ENCODE peak calls at places on chromosomes 5 and 9, in four cellular contexts. One of them, this sample, is unnamed.

GRCh38 chr9:130672933-130673615 is 8.7 kb downstream of the PRDM12 start:
- DNase-seq in fibroblast of mammary gland: no peak
- DNase-seq in colonic mucosa: no peak
- DNase-seq in GM10248: no peak
- DNase-seq in this sample: no peak

GRCh38 chr9:110648698-110649097 is 19.9 kb upstream of the MUSK start:
- DNase-seq in fibroblast of mammary gland: no peak
- DNase-seq in colonic mucosa: no peak
- DNase-seq in GM10248: no peak
- DNase-seq in this sample: no peak

GRCh38 chr5:134127376-134127861 is 12.9 kb downstream of the TCF7 start:
- DNase-seq in fibroblast of mammary gland: peak
- DNase-seq in colonic mucosa: no peak
- DNase-seq in GM10248: peak
- DNase-seq in this sample: no peak

GRCh38 chr9:108168451-108168850 is 678.9 kb upstream of the KLF4 start:
- DNase-seq in fibroblast of mammary gland: peak
- DNase-seq in colonic mucosa: no peak
- DNase-seq in GM10248: no peak
- DNase-seq in this sample: peak

GRCh38 chr9:3342159-3342777 is 183.5 kb downstream of the RFX3 start:
- DNase-seq in fibroblast of mammary gland: peak
- DNase-seq in colonic mucosa: no peak
- DNase-seq in GM10248: no peak
- DNase-seq in this sample: no peak

GRCh38 chr5:132054697-132055440 is 5.6 kb upstream of the IL3 start:
- DNase-seq in fibroblast of mammary gland: no peak
- DNase-seq in colonic mucosa: no peak
- DNase-seq in GM10248: no peak
- DNase-seq in this sample: no peak

GRCh38 chr9:124216474-124217176 is 41.1 kb upstream of the NEK6 start:
- DNase-seq in fibroblast of mammary gland: no peak
- DNase-seq in colonic mucosa: peak
- DNase-seq in GM10248: peak
- DNase-seq in this sample: no peak

GRCh38 chr5:145697251-145698016 is 137.7 kb downstream of the PRELID2 start:
- DNase-seq in fibroblast of mammary gland: peak
- DNase-seq in colonic mucosa: peak
- DNase-seq in GM10248: peak
- DNase-seq in this sample: no peak

GRCh38 chr9:16705121-16705604 is 165.3 kb downstream of the BNC2 start:
- DNase-seq in fibroblast of mammary gland: peak
- DNase-seq in colonic mucosa: peak
- DNase-seq in GM10248: no peak
- DNase-seq in this sample: peak

DNA sequence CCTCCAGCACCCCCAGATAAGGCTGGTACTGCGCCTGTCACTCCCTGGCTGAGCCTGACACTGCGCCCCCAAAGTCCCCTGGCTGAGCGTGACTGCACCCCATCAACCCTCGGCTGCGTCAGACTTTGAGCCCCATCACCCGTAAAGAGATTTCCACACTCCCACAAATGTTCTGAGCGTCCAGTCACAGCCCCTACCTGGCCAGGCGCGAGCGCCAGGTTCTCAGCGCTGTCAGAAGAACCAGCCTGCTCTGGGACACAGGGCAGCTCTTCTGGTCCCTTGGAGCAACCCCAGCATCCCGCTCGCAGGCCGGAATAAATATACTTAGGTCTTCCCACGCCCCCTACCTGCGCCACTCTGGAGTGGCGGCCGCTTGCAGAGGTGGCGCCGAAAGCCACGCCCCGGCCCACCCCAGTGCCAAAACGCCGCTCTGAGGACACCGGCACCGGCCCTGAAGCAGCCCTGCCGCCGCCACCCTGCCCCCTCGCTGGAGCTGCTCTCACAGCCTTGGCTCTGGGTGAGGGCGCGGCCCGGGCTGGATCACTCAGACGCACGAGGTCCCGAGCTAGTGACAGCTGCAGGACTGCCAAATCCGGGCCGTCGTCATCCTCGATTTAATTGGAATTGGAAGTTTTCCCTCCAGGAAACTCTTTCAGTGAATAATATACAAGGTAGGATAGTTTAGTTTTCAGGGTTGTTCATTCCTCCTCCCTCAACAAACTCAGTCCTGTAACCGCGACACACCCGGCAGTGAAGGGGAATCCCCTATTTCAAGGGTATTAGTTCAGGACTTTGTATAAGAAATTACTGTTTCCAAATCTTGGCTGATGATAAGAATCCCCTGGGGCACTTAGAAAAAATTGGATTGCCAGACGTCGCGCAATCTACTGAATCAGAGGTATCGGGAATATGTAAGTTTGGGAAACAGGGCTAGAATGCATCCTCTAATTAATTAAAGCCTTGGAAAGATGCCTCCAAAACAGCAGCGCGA is 1.2 kb upstream of the CEMIP2 start:
- DNase-seq in fibroblast of mammary gland: peak
- DNase-seq in colonic mucosa: peak
- DNase-seq in GM10248: peak
- DNase-seq in this sample: peak
- TF ChIP-seq CTCF in fibroblast of mammary gland: no peak
- TF ChIP-seq CTCF in colonic mucosa: no peak
- TF ChIP-seq CTCF in GM10248: peak
- TF ChIP-seq CTCF in this sample: no peak

GRCh38 chr9:95518026-95518425 is 1.3 kb upstream of the PTCH1 start:
- DNase-seq in fibroblast of mammary gland: no peak
- DNase-seq in colonic mucosa: no peak
- DNase-seq in GM10248: no peak
- DNase-seq in this sample: no peak

GRCh38 chr9:95522871-95523370 is 6.2 kb upstream of the PTCH1 start:
- DNase-seq in fibroblast of mammary gland: no peak
- DNase-seq in colonic mucosa: no peak
- DNase-seq in GM10248: no peak
- DNase-seq in this sample: no peak

GRCh38 chr9:95517559-95517933 is 775 bp upstream of the PTCH1 start:
- DNase-seq in fibroblast of mammary gland: no peak
- DNase-seq in colonic mucosa: no peak
- DNase-seq in GM10248: no peak
- DNase-seq in this sample: no peak

GRCh38 chr9:95516736-95517558 is at the start of gene PTCH1:
- DNase-seq in fibroblast of mammary gland: peak
- DNase-seq in colonic mucosa: peak
- DNase-seq in GM10248: peak
- DNase-seq in this sample: peak

GRCh38 chr9:95521699-95522098 is 4.9 kb upstream of the PTCH1 start:
- DNase-seq in fibroblast of mammary gland: no peak
- DNase-seq in colonic mucosa: no peak
- DNase-seq in GM10248: no peak
- DNase-seq in this sample: no peak
- TF ChIP-seq CTCF in fibroblast of mammary gland: no peak
- TF ChIP-seq CTCF in colonic mucosa: no peak
- TF ChIP-seq CTCF in GM10248: no peak
- TF ChIP-seq CTCF in this sample: no peak

GRCh38 chr5:98963019-98963418 is 34.2 kb upstream of the CHD1 start:
- DNase-seq in fibroblast of mammary gland: no peak
- DNase-seq in colonic mucosa: no peak
- DNase-seq in GM10248: no peak
- DNase-seq in this sample: no peak

GRCh38 chr5:98965226-98965625 is 36.4 kb upstream of the CHD1 start:
- DNase-seq in fibroblast of mammary gland: no peak
- DNase-seq in colonic mucosa: no peak
- DNase-seq in GM10248: no peak
- DNase-seq in this sample: no peak

GRCh38 chr5:98961665-98962344 is 33.0 kb upstream of the CHD1 start:
- DNase-seq in fibroblast of mammary gland: no peak
- DNase-seq in colonic mucosa: no peak
- DNase-seq in GM10248: no peak
- DNase-seq in this sample: no peak

GRCh38 chr5:98964621-98965020 is 35.8 kb upstream of the CHD1 start:
- DNase-seq in fibroblast of mammary gland: no peak
- DNase-seq in colonic mucosa: no peak
- DNase-seq in GM10248: no peak
- DNase-seq in this sample: no peak

DNA sequence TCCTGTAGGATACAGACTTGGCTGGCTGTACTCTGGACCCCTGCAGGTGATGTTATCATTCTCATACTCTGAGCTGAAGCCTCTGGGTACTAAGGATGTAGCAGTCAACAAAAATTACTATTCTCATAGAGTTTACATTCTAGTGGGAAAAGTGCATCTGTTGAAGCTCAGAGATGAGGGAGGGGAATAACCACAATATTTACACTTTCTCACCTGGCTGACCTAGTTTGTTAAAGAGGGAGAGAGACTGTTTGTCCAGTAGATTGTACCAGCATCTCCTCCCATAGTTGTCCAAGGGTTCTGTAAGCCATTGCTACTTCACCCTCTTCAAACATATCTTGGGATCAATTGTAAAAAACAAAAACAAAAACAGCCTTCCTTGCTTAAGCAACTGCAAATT is 33.8 kb upstream of the CHD1 start:
- DNase-seq in fibroblast of mammary gland: no peak
- DNase-seq in colonic mucosa: no peak
- DNase-seq in GM10248: no peak
- DNase-seq in this sample: no peak
- TF ChIP-seq CTCF in fibroblast of mammary gland: no peak
- TF ChIP-seq CTCF in colonic mucosa: no peak
- TF ChIP-seq CTCF in GM10248: no peak
- TF ChIP-seq CTCF in this sample: no peak

DNA sequence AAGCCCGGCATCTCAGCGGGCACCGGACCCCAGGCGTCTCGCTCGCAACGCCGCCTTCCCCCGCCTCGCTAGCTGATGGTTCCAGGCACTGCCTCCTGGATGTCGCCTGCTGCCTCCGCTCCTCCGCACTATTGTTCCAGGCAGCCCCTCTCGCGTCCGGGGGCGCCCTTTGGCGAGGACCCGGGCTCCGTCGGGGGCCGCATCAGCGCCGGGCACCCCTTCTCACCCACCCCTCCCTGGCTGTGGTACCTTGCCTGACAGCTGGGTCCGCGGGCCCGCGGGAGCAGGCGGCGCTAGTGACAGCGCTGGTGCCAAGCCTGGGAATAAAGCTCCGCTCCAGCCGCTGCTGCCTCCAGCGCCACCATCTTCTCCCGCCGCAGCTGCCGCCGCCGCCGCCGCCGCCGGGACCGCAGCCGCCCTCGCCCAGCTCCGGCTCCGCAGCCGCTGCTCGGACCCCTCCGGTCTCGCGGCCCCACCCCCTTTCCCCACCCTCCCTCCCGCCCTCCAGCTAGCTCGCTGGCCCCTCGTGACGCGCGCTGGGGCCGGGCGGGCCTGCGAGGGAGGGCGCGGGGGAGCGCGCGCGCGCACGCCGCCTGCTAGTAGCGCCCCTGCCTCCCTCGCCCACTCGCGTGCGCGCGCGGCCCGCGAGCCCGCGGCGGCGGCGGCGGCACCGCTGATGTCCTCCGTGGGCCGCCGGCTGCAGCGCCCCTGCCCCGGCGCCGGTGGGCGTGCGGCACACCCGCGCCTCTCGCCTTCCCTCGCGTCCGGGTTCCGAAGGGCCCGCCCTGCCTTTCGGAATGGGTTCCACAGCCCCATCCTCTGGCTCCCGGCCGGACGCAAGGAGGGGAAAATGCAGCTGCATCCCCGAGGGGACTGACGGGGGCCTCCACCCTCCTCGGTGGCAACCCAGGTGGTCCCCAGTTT is at the start of gene APBA1:
- DNase-seq in fibroblast of mammary gland: peak
- DNase-seq in colonic mucosa: peak
- DNase-seq in GM10248: peak
- DNase-seq in this sample: peak
- TF ChIP-seq CTCF in fibroblast of mammary gland: no peak
- TF ChIP-seq CTCF in colonic mucosa: no peak
- TF ChIP-seq CTCF in GM10248: no peak
- TF ChIP-seq CTCF in this sample: no peak

GRCh38 chr9:19230356-19231125 is at the start of gene DENND4C:
- DNase-seq in fibroblast of mammary gland: peak
- DNase-seq in colonic mucosa: peak
- DNase-seq in GM10248: peak
- DNase-seq in this sample: peak
- TF ChIP-seq CTCF in fibroblast of mammary gland: no peak
- TF ChIP-seq CTCF in colonic mucosa: no peak
- TF ChIP-seq CTCF in GM10248: peak
- TF ChIP-seq CTCF in this sample: peak

GRCh38 chr5:121963409-121963808 is 1.6 kb downstream of the SRFBP1 start:
- DNase-seq in fibroblast of mammary gland: no peak
- DNase-seq in colonic mucosa: no peak
- DNase-seq in GM10248: no peak
- DNase-seq in this sample: no peak

GRCh38 chr5:121962943-121963342 is 1.2 kb downstream of the SRFBP1 start:
- DNase-seq in fibroblast of mammary gland: peak
- DNase-seq in colonic mucosa: no peak
- DNase-seq in GM10248: no peak
- DNase-seq in this sample: no peak

GRCh38 chr5:121967187-121967586 is 5.4 kb downstream of the SRFBP1 start:
- DNase-seq in fibroblast of mammary gland: peak
- DNase-seq in colonic mucosa: no peak
- DNase-seq in GM10248: no peak
- DNase-seq in this sample: no peak

DNA sequence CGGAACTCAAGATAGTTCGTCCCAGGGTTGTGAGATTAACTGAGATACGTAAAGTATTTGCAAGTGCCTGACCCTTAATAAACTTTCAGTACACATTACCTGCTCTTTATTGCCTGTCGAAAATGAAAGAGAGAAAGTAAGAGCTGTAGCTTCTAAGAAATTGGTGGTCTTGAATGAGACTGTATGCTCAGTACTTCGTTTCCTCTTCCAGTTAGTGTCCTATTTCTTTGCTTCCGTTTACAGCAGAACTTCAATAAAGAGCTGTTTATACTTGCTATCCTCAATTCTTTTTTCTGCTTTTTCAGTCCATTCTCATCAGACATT is 534 bp downstream of the SRFBP1 start:
- DNase-seq in fibroblast of mammary gland: no peak
- DNase-seq in colonic mucosa: no peak
- DNase-seq in GM10248: peak
- DNase-seq in this sample: no peak
- TF ChIP-seq CTCF in fibroblast of mammary gland: no peak
- TF ChIP-seq CTCF in colonic mucosa: no peak
- TF ChIP-seq CTCF in GM10248: no peak
- TF ChIP-seq CTCF in this sample: no peak

DNA sequence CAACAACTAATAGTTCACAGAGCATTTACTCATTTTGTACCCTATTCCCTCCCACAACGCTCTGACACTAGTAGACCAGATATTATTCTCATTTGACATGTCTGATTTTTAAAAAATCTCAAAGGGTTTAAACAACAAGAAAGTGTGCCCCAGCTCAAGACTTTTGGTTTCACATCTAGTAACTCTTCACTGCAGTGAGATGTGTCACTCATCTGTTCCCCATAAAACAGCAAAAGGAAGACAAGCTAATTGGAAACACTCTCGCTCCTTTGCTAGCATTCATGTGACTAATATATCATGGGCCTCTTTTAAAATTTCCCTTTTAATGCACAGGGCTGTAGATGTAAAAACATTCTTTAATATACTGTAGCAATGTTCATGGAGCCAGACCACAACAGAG is 372.6 kb downstream of the ZNF608 start:
- DNase-seq in fibroblast of mammary gland: no peak
- DNase-seq in colonic mucosa: no peak
- DNase-seq in GM10248: no peak
- DNase-seq in this sample: no peak
- TF ChIP-seq CTCF in fibroblast of mammary gland: no peak
- TF ChIP-seq CTCF in colonic mucosa: no peak
- TF ChIP-seq CTCF in GM10248: no peak
- TF ChIP-seq CTCF in this sample: no peak

This sample was measured in psoas muscle.